ENCODE peak calls at places on chromosomes 12 and 14, in eight cellular contexts. Y is ACHN, V is retina, J is NCI-H1930, N is HT-29, S is nephron progenitor cell, D is head of caudate nucleus, F is iPS-NIHi11. C is an unnamed sample.

GRCh38 chr12:13428538-13429265 is 232.2 kb downstream of the EMP1 start:
- DNase-seq in N (no peak), Y (no peak), F (no peak), J (no peak), V (no peak), D (no peak), S (no peak), C (no peak)

GRCh38 chr12:46585854-46586621 is 213.5 kb upstream of the SLC38A2 start:
- DNase-seq in D (no peak), S (peak; percentile 28), F (no peak), Y (no peak), J (no peak), V (no peak), N (peak; percentile 89), C (peak; percentile 84)

GRCh38 chr12:47742253-47742825 is 16.3 kb downstream of the RAPGEF3 start:
- DNase-seq in Y (peak; percentile 68), N (peak; percentile 80), V (no peak), S (peak; percentile 76), F (peak; percentile 80), J (peak; percentile 41), D (peak; percentile 37), C (peak; percentile 27)

GRCh38 chr14:31206536-31207286 is 882 bp downstream of the HECTD1 start:
- DNase-seq in Y (no peak), N (peak; percentile 41), J (no peak), F (peak; percentile 42), S (peak; percentile 46), D (peak; percentile 28), V (no peak), C (peak; percentile 32)

GRCh38 chr12:3594966-3595365 is 104.0 kb downstream of the PRMT8 start:
- DNase-seq in S (no peak), N (no peak), Y (no peak), D (no peak), F (no peak), V (no peak), J (no peak), C (no peak)

GRCh38 chr14:69933623-69934275 is 54.5 kb downstream of the SMOC1 start:
- DNase-seq in F (no peak), S (no peak), N (no peak), D (no peak), V (no peak), J (no peak), Y (no peak), C (no peak)

GRCh38 chr14:100544506-100545141 is 42.6 kb downstream of the BEGAIN start:
- DNase-seq in J (no peak), N (no peak), S (no peak), V (no peak), F (no peak), Y (no peak), D (no peak), C (no peak)

GRCh38 chr12:30988887-30989286 is 62.3 kb downstream of the TSPAN11 start:
- DNase-seq in V (no peak), J (no peak), S (no peak), D (no peak), Y (no peak), F (no peak), N (peak; percentile 43), C (no peak)

GRCh38 chr14:62158779-62159178 is 396.6 kb downstream of the SNAPC1 start:
- DNase-seq in D (no peak), N (no peak), F (no peak), J (no peak), V (no peak), S (no peak), Y (no peak), C (peak; percentile 57)

GRCh38 chr12:102417055-102417454 is 63.3 kb downstream of the IGF1 start:
- DNase-seq in Y (no peak), F (no peak), D (no peak), J (no peak), V (no peak), S (no peak), N (no peak), C (no peak)

C was measured in amniotic epithelial cell.